ENCODE peak calls at places on chromosomes 1 and 21, in eight cellular contexts. E, K, D, R, U, L, T and H are unnamed samples.

GRCh38 chr1:15866696-15867687 is 19.5 kb downstream of the SPEN start:
- DNase-seq in E (no peak), K (peak), T (no peak), R (peak), D (no peak), L (no peak), U (peak), H (no peak)

GRCh38 chr1:201515062-201515750 is 8.3 kb upstream of the CSRP1 start:
- DNase-seq in L (no peak), R (no peak), D (no peak), T (no peak), U (no peak), E (no peak), K (no peak), H (no peak)

GRCh38 chr1:40161125-40161887 is at the start of gene RLF:
- DNase-seq in R (peak), E (peak), T (peak), L (peak), D (peak), U (peak), K (peak), H (peak)

GRCh38 chr1:86933562-86934377 is 19.3 kb downstream of the HS2ST1 start:
- DNase-seq in U (no peak), R (no peak), T (no peak), L (no peak), E (no peak), K (no peak), D (no peak), H (no peak)

GRCh38 chr21:34019402-34019801 is 54.0 kb upstream of the MRPS6 start:
- DNase-seq in K (no peak), L (no peak), E (no peak), T (no peak), U (no peak), D (no peak), R (no peak), H (no peak)

GRCh38 chr1:33390550-33390949 is 40.3 kb downstream of the PHC2 start:
- DNase-seq in U (peak), K (peak), E (no peak), D (peak), R (no peak), T (no peak), L (no peak), H (peak)

GRCh38 chr1:11882814-11883538 is 24.2 kb upstream of the NPPB start:
- DNase-seq in L (peak), U (peak), R (no peak), T (no peak), D (peak), E (peak), K (no peak), H (peak)

GRCh38 chr1:117371436-117372151 is 4.3 kb downstream of the MAN1A2 start:
- DNase-seq in D (no peak), K (peak), E (no peak), R (no peak), U (peak), L (no peak), T (no peak), H (peak)

GRCh38 chr1:93749894-93750301 is 68.3 kb upstream of the BCAR3 start:
- DNase-seq in T (peak), D (no peak), E (no peak), L (no peak), R (no peak), K (no peak), U (peak), H (no peak)

GRCh38 chr1:109877320-109877771 is 33.3 kb upstream of the CSF1 start:
- DNase-seq in K (peak), T (no peak), D (peak), E (peak), L (peak), R (no peak), U (peak), H (peak)

GRCh38 chr21:38308010-38308784 is 51.4 kb downstream of the KCNJ15 start:
- DNase-seq in K (peak), D (peak), R (no peak), T (no peak), U (peak), E (no peak), L (no peak), H (peak)

GRCh38 chr1:111462368-111463028 is 11.3 kb upstream of the C1orf162 start:
- DNase-seq in T (no peak), L (no peak), K (no peak), R (no peak), D (no peak), E (no peak), U (no peak), H (no peak)

GRCh38 chr1:66450847-66451246 is 83.1 kb upstream of the SGIP1 start:
- DNase-seq in E (no peak), D (no peak), T (no peak), R (no peak), K (no peak), L (no peak), U (no peak), H (no peak)

GRCh38 chr21:29643289-29643688 is 296.5 kb downstream of the GRIK1 start:
- DNase-seq in U (no peak), E (no peak), T (no peak), R (no peak), L (no peak), D (no peak), K (no peak), H (no peak)

GRCh38 chr1:207304710-207305151 is 16.7 kb upstream of the CD55 start:
- DNase-seq in U (peak), T (no peak), E (no peak), R (no peak), D (no peak), K (no peak), L (no peak), H (peak)

GRCh38 chr21:29638138-29638537 is 301.7 kb downstream of the GRIK1 start:
- DNase-seq in D (no peak), E (no peak), R (no peak), K (no peak), T (no peak), L (no peak), U (no peak), H (no peak)

GRCh38 chr1:44292641-44293040 is 62.4 kb downstream of the ERI3 start:
- DNase-seq in R (no peak), E (no peak), L (no peak), K (no peak), T (no peak), U (no peak), D (no peak), H (no peak)

GRCh38 chr1:44294588-44295007 is 60.5 kb downstream of the ERI3 start:
- DNase-seq in E (peak), D (peak), R (no peak), T (no peak), U (peak), L (no peak), K (peak), H (peak)

GRCh38 chr1:44296067-44296466 is 59.0 kb downstream of the ERI3 start:
- DNase-seq in L (no peak), K (no peak), D (no peak), E (no peak), U (no peak), R (no peak), T (no peak), H (no peak)

GRCh38 chr1:44296794-44297193 is 58.3 kb downstream of the ERI3 start:
- DNase-seq in L (no peak), D (no peak), U (no peak), R (no peak), E (no peak), K (no peak), T (no peak), H (no peak)

DNA sequence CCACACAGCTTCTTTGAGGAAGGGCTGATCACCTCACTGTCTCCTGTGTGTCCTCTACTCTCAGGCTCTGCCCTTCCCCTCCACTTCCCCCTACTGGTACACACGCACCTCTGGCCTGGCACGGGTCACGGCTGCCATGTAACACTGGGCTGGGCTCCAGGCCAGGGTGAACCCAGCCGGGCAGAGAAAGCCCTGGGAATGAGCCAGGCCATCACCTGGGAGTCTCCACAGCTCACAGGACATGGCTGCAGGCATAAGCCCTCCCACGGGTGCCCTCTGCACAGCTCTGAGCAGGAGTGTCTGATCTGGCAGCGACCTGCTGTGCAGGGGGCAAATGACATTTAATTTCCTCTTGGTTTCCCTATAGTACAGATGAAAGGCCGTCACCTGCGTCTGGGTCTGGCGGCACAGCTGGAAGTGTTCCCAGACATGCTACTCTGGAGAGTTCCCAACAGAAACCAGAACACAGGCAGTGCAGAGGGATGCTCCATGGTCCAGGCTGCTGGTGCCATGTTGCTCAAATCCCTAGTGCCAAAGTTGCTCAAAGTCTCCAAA is 61.2 kb downstream of the ERI3 start:
- DNase-seq in K (no peak), L (no peak), E (peak), U (no peak), T (no peak), D (peak), R (no peak), H (no peak)
- TF ChIP-seq CTCF in K (no peak), L (no peak), E (peak), U (no peak), T (no peak), D (no peak), R (no peak), H (no peak)

DNA sequence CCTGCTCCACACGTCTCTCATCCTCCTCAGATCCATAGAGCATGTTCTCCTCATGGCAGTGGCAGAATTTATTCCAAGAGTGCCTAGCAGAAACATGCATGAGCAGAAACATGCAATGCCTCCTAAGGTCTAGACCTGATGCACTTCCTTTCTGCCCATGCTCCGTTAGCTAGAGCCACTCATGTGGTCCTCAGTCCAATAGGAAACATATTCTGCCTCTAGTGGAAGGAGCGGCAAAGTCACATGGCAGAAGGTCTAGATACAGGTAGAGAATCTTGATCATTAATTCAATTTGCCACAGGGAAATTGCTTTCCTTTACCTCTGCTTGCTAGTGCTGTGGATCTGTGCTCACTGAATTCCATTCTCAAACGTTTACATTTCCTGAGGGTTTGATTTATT is 130.4 kb downstream of the KIF26B start:
- DNase-seq in T (no peak), U (no peak), K (no peak), R (no peak), D (no peak), L (no peak), E (no peak), H (no peak)
- TF ChIP-seq CTCF in T (no peak), U (no peak), K (no peak), R (no peak), D (no peak), L (no peak), E (no peak), H (no peak)

GRCh38 chr1:24744911-24745710 is at the start of gene CLIC4:
- DNase-seq in E (peak), L (peak), K (peak), T (peak), R (peak), U (peak), D (peak), H (peak)
- TF ChIP-seq CTCF in E (peak), L (no peak), K (peak), T (peak), R (no peak), U (peak), D (no peak), H (peak)

DNA sequence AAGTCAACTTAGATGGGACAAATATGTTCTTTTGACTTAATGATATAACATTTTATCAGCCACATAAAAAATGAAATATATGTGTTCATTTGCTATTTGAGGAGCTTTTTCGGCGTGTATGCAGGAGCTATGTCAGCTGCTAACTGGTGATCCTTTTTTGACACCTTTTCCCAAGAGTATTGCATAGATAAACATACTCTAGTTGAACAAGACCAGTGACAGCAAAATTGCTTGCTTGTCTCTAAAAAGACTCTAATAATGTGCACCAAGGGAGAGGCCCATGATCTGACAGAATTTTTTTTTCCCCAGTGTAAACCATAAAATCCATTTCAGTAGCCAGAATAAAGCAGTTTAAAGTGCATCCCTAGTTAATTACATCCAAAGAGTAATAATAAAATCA is 103.6 kb upstream of the BARHL2 start:
- DNase-seq in D (no peak), T (no peak), L (no peak), E (no peak), U (no peak), K (no peak), R (no peak), H (no peak)
- TF ChIP-seq CTCF in D (no peak), T (no peak), L (no peak), E (no peak), U (no peak), K (no peak), R (no peak), H (no peak)